ENCODE peak calls at places on chromosome 10, in eight cellular contexts. N, A, Q, T, L, J, U and B are unnamed samples.

GRCh38 chr10:12697741-12698140 is 303.8 kb downstream of the CCDC3 start:
- DNase-seq in N (no peak), A (no peak), Q (no peak), T (no peak), L (no peak), J (no peak), U (no peak), B (no peak)

GRCh38 chr10:52442576-52442975 is 128.5 kb downstream of the DKK1 start:
- DNase-seq in N (no peak), A (no peak), Q (peak), T (no peak), L (no peak), J (peak), U (peak), B (no peak)

GRCh38 chr10:91691255-91691654 is 58.4 kb upstream of the PPP1R3C start:
- DNase-seq in N (no peak), A (no peak), Q (no peak), T (no peak), L (no peak), J (no peak), U (no peak), B (no peak)

GRCh38 chr10:72259491-72260214 is 14.1 kb upstream of the DDIT4 start:
- DNase-seq in N (peak), A (no peak), Q (peak), T (no peak), L (no peak), J (peak), U (peak), B (no peak)

GRCh38 chr10:1572519-1573333 is 164.6 kb downstream of the ADARB2 start:
- DNase-seq in N (no peak), A (no peak), Q (no peak), T (no peak), L (no peak), J (no peak), U (no peak), B (no peak)

GRCh38 chr10:28202941-28203352 is 99.9 kb downstream of the MPP7 start:
- DNase-seq in N (no peak), A (no peak), Q (no peak), T (no peak), L (no peak), J (no peak), U (peak), B (no peak)

GRCh38 chr10:34228066-34228465 is 587.0 kb downstream of the PARD3 start:
- DNase-seq in N (no peak), A (no peak), Q (no peak), T (no peak), L (no peak), J (no peak), U (no peak), B (no peak)

GRCh38 chr10:13039761-13040160 is 38.2 kb upstream of the CCDC3 start:
- DNase-seq in N (no peak), A (no peak), Q (no peak), T (no peak), L (no peak), J (no peak), U (no peak), B (no peak)

GRCh38 chr10:13922591-13922990 is 335.8 kb downstream of the PRPF18 start:
- DNase-seq in N (no peak), A (no peak), Q (peak), T (no peak), L (no peak), J (peak), U (no peak), B (no peak)

GRCh38 chr10:120981601-120982381 is 130.6 kb downstream of the WDR11 start:
- DNase-seq in N (no peak), A (no peak), Q (no peak), T (no peak), L (no peak), J (no peak), U (no peak), B (no peak)

GRCh38 chr10:963186-963585 is 25.0 kb upstream of the GTPBP4 start:
- DNase-seq in N (no peak), A (no peak), Q (no peak), T (no peak), L (no peak), J (no peak), U (no peak), B (no peak)

GRCh38 chr10:112915590-112916572 is 34.2 kb upstream of the TCF7L2 start:
- DNase-seq in N (no peak), A (peak), Q (peak), T (no peak), L (no peak), J (peak), U (peak), B (peak)